ENCODE peak calls at places on chromosomes 11 and 22, in nine cellular contexts. B is sigmoid colon, I is stomach, N is HepG2, J is prostate gland, O is transverse colon, E is vagina, Y is endothelial cell of umbilical vein, Z is HL-60. D is an unnamed sample.

GRCh38 chr11:82092904-82093303 is 640.8 kb downstream of the FAM181B start:
- DNase-seq in B (no peak), I (no peak), N (no peak), J (no peak), O (no peak), E (no peak), Y (no peak), Z (no peak), D (no peak)

GRCh38 chr11:12693485-12694181 is 19.4 kb downstream of the TEAD1 start:
- DNase-seq in B (peak; percentile 84), I (peak; percentile 42), N (peak; percentile 48), J (peak; percentile 62), O (peak; percentile 54), E (no peak), Y (peak; percentile 99), Z (peak; percentile 5), D (peak; percentile 74)

GRCh38 chr11:114243461-114244372 is 52.5 kb upstream of the NNMT start:
- DNase-seq in B (peak; percentile 81), I (no peak), N (no peak), J (no peak), O (no peak), E (no peak), Y (no peak), Z (no peak), D (no peak)

GRCh38 chr11:2513441-2513840 is 68.6 kb downstream of the KCNQ1 start:
- DNase-seq in B (no peak), I (no peak), N (no peak), J (no peak), O (peak; percentile 3), E (no peak), Y (no peak), Z (no peak), D (no peak)

GRCh38 chr22:24186892-24187670 is 5.8 kb downstream of the SUSD2 start:
- DNase-seq in B (peak; percentile 62), I (no peak), N (no peak), J (no peak), O (no peak), E (no peak), Y (no peak), Z (no peak), D (no peak)

GRCh38 chr11:9065614-9066431 is 25.6 kb downstream of the SCUBE2 start:
- DNase-seq in B (no peak), I (no peak), N (no peak), J (no peak), O (no peak), E (no peak), Y (no peak), Z (no peak), D (no peak)

GRCh38 chr11:48062649-48063048 is 82.3 kb downstream of the PTPRJ start:
- DNase-seq in B (no peak), I (no peak), N (no peak), J (no peak), O (no peak), E (no peak), Y (no peak), Z (no peak), D (no peak)

GRCh38 chr11:7060828-7061227 is 28.0 kb upstream of the RBMXL2 start:
- DNase-seq in B (no peak), I (no peak), N (no peak), J (no peak), O (no peak), E (no peak), Y (peak; percentile 68), Z (no peak), D (no peak)

GRCh38 chr11:46565248-46565835 is 28.5 kb downstream of the AMBRA1 start:
- DNase-seq in B (no peak), I (no peak), N (no peak), J (no peak), O (no peak), E (no peak), Y (no peak), Z (no peak), D (no peak)

GRCh38 chr11:76161261-76161961 is 44.9 kb downstream of the WNT11 start:
- DNase-seq in B (no peak), I (no peak), N (no peak), J (no peak), O (no peak), E (no peak), Y (no peak), Z (no peak), D (no peak)

GRCh38 chr11:3836903-3837302 is 3.9 kb downstream of the RHOG start:
- DNase-seq in B (no peak), I (peak; percentile 31), N (no peak), J (no peak), O (peak; percentile 50), E (no peak), Y (no peak), Z (peak; percentile 94), D (no peak)

GRCh38 chr22:23283591-23284503 is 103.5 kb downstream of the BCR start:
- DNase-seq in B (no peak), I (no peak), N (peak; percentile 90), J (no peak), O (no peak), E (no peak), Y (no peak), Z (no peak), D (no peak)

GRCh38 chr11:62996271-62996670 is 11.5 kb upstream of the SLC22A6 start:
- DNase-seq in B (no peak), I (no peak), N (no peak), J (no peak), O (no peak), E (no peak), Y (no peak), Z (no peak), D (no peak)

GRCh38 chr22:39296981-39297489 is 22.4 kb downstream of the RPL3 start:
- DNase-seq in B (no peak), I (no peak), N (no peak), J (no peak), O (no peak), E (no peak), Y (no peak), Z (no peak), D (no peak)

GRCh38 chr11:46769636-46770221 is 50.7 kb downstream of the F2 start:
- DNase-seq in B (no peak), I (no peak), N (no peak), J (no peak), O (no peak), E (no peak), Y (no peak), Z (no peak), D (no peak)

GRCh38 chr11:44313701-44314489 is 4.0 kb upstream of the ALX4 start:
- DNase-seq in B (no peak), I (no peak), N (no peak), J (no peak), O (no peak), E (no peak), Y (no peak), Z (no peak), D (no peak)

GRCh38 chr11:130490682-130491449 is 42.4 kb downstream of the ADAMTS15 start:
- DNase-seq in B (no peak), I (no peak), N (no peak), J (no peak), O (no peak), E (no peak), Y (no peak), Z (no peak), D (no peak)

GRCh38 chr11:125588505-125588904 is 4.1 kb upstream of the STT3A start:
- DNase-seq in B (no peak), I (no peak), N (no peak), J (no peak), O (no peak), E (no peak), Y (peak; percentile 35), Z (no peak), D (no peak)

DNA sequence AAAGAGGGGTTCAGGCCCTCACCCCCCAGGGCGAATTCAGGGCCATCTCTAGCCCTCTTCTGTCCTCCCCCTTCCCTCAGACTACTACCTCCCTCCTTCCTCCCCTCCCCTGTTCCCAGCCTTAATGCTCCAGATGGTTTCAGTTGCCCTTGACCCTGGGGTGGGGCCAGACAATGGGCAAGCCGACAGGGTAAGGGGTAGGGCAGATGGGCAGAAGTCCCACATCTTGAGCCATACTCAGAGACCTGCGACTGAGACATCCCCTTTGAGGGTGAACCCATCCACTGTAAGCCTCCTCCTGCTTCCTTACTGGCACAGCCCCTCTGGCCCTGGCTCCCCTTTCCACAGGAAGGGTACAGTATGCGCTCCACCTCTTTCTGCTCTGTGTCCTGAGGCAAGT is 1.9 kb downstream of the RHBDD3 start:
- DNase-seq in B (no peak), I (no peak), N (no peak), J (no peak), O (no peak), E (no peak), Y (no peak), Z (no peak), D (no peak)
- H3K4me3 ChIP-seq in B (no peak overlapping the region), I (no peak overlapping the region), N (peak overlapping the region; percentile 96), J (no peak overlapping the region), O (no peak overlapping the region), E (no peak overlapping the region), Y (no peak overlapping the region), Z (no peak overlapping the region), D (peak overlapping the region; percentile 99)

GRCh38 chr11:64490562-64491216 is 100.3 kb upstream of the SLC22A12 start:
- DNase-seq in B (no peak), I (no peak), N (no peak), J (no peak), O (no peak), E (no peak), Y (no peak), Z (no peak), D (no peak)
- TF ChIP-seq POLR2AphosphoS5 in B (no peak), I (no peak), N (no peak), J (no peak), O (no peak), E (no peak), Y (no peak), Z (no peak), D (no peak)

GRCh38 chr11:31022080-31022479 is 347.5 kb downstream of the DCDC1 start:
- DNase-seq in B (no peak), I (no peak), N (no peak), J (peak; percentile 16), O (no peak), E (no peak), Y (no peak), Z (no peak), D (no peak)
- H3K4me3 ChIP-seq in B (no peak overlapping the region), I (no peak overlapping the region), N (no peak overlapping the region), J (no peak overlapping the region), O (no peak overlapping the region), E (no peak overlapping the region), Y (no peak overlapping the region), Z (no peak overlapping the region), D (no peak overlapping the region)

GRCh38 chr11:118263109-118263508 is 988 bp downstream of the MPZL2 start:
- DNase-seq in B (no peak), I (no peak), N (no peak), J (no peak), O (no peak), E (no peak), Y (peak; percentile 36), Z (no peak), D (no peak)

GRCh38 chr11:118267486-118267885 is 3.4 kb upstream of the MPZL2 start:
- DNase-seq in B (no peak), I (no peak), N (no peak), J (no peak), O (no peak), E (no peak), Y (no peak), Z (no peak), D (no peak)

GRCh38 chr11:118264568-118265470 is 722 bp upstream of the MPZL2 start:
- DNase-seq in B (no peak), I (no peak), N (no peak), J (no peak), O (no peak), E (no peak), Y (peak; percentile 44), Z (no peak), D (no peak)

GRCh38 chr11:118263694-118264567 is at the start of gene MPZL2:
- DNase-seq in B (no peak), I (peak; percentile 85), N (peak; percentile 81), J (peak; percentile 90), O (peak; percentile 86), E (no peak), Y (peak; percentile 57), Z (no peak), D (no peak)

GRCh38 chr11:118265954-118266353 is 1.9 kb upstream of the MPZL2 start:
- DNase-seq in B (no peak), I (peak; percentile 87), N (no peak), J (peak; percentile 86), O (peak; percentile 83), E (no peak), Y (peak; percentile 49), Z (no peak), D (no peak)
- TF ChIP-seq POLR2AphosphoS5 in B (no peak), I (peak; percentile 81), N (no peak), J (peak; percentile 64), O (no peak), E (no peak), Y (peak; percentile 41), Z (no peak), D (no peak)